ENCODE peak calls at places on chromosomes 1 and 21, in six cellular contexts. One of them, this sample, is unnamed.

GRCh38 chr21:16870116-16870515 is 642.7 kb upstream of the CXADR start:
- DNase-seq in dorsolateral prefrontal cortex: no peak
- DNase-seq in cardiac fibroblast: peak
- DNase-seq in psoas muscle: no peak
- DNase-seq in NCI-H1417: peak
- DNase-seq in EL: peak
- DNase-seq in this sample: no peak

GRCh38 chr1:203572134-203572625 is 54.5 kb upstream of the ATP2B4 start:
- DNase-seq in dorsolateral prefrontal cortex: peak
- DNase-seq in cardiac fibroblast: peak
- DNase-seq in psoas muscle: no peak
- DNase-seq in NCI-H1417: no peak
- DNase-seq in EL: no peak
- DNase-seq in this sample: no peak

GRCh38 chr1:209769171-209769904 is 13.5 kb downstream of the TRAF3IP3 start:
- DNase-seq in dorsolateral prefrontal cortex: peak
- DNase-seq in cardiac fibroblast: peak
- DNase-seq in psoas muscle: peak
- DNase-seq in NCI-H1417: no peak
- DNase-seq in EL: peak
- DNase-seq in this sample: peak

GRCh38 chr1:232648316-232648715 is 18.4 kb upstream of the SIPA1L2 start:
- DNase-seq in dorsolateral prefrontal cortex: no peak
- DNase-seq in cardiac fibroblast: no peak
- DNase-seq in psoas muscle: no peak
- DNase-seq in NCI-H1417: no peak
- DNase-seq in EL: peak
- DNase-seq in this sample: no peak

GRCh38 chr1:175158133-175158532 is 34.4 kb downstream of the KIAA0040 start:
- DNase-seq in dorsolateral prefrontal cortex: no peak
- DNase-seq in cardiac fibroblast: no peak
- DNase-seq in psoas muscle: no peak
- DNase-seq in NCI-H1417: peak
- DNase-seq in EL: no peak
- DNase-seq in this sample: no peak

GRCh38 chr1:161185282-161185682 is 8.0 kb upstream of the B4GALT3 start:
- DNase-seq in dorsolateral prefrontal cortex: peak
- DNase-seq in cardiac fibroblast: peak
- DNase-seq in psoas muscle: peak
- DNase-seq in NCI-H1417: no peak
- DNase-seq in EL: peak
- DNase-seq in this sample: peak

GRCh38 chr1:193654951-193655705 is 468.7 kb upstream of the B3GALT2 start:
- DNase-seq in dorsolateral prefrontal cortex: no peak
- DNase-seq in cardiac fibroblast: peak
- DNase-seq in psoas muscle: no peak
- DNase-seq in NCI-H1417: no peak
- DNase-seq in EL: peak
- DNase-seq in this sample: no peak

GRCh38 chr1:16266411-16267118 is 29.6 kb upstream of the CPLANE2 start:
- DNase-seq in dorsolateral prefrontal cortex: no peak
- DNase-seq in cardiac fibroblast: peak
- DNase-seq in psoas muscle: no peak
- DNase-seq in NCI-H1417: no peak
- DNase-seq in EL: peak
- DNase-seq in this sample: no peak

GRCh38 chr1:236507022-236507700 is 16.6 kb upstream of the LGALS8 start:
- DNase-seq in dorsolateral prefrontal cortex: peak
- DNase-seq in cardiac fibroblast: peak
- DNase-seq in psoas muscle: no peak
- DNase-seq in NCI-H1417: no peak
- DNase-seq in EL: peak
- DNase-seq in this sample: no peak

GRCh38 chr1:58895559-58896135 is 111.8 kb upstream of the JUN start:
- DNase-seq in dorsolateral prefrontal cortex: no peak
- DNase-seq in cardiac fibroblast: no peak
- DNase-seq in psoas muscle: no peak
- DNase-seq in NCI-H1417: no peak
- DNase-seq in EL: peak
- DNase-seq in this sample: no peak

GRCh38 chr1:230049731-230050130 is 17.3 kb upstream of the GALNT2 start:
- DNase-seq in dorsolateral prefrontal cortex: no peak
- DNase-seq in cardiac fibroblast: no peak
- DNase-seq in psoas muscle: no peak
- DNase-seq in NCI-H1417: no peak
- DNase-seq in EL: no peak
- DNase-seq in this sample: no peak

GRCh38 chr1:8203056-8203455 is 114.9 kb upstream of the SLC45A1 start:
- DNase-seq in dorsolateral prefrontal cortex: no peak
- DNase-seq in cardiac fibroblast: no peak
- DNase-seq in psoas muscle: peak
- DNase-seq in NCI-H1417: no peak
- DNase-seq in EL: no peak
- DNase-seq in this sample: no peak

GRCh38 chr1:180513531-180513930 is 11.2 kb upstream of the ACBD6 start:
- DNase-seq in dorsolateral prefrontal cortex: no peak
- DNase-seq in cardiac fibroblast: no peak
- DNase-seq in psoas muscle: no peak
- DNase-seq in NCI-H1417: no peak
- DNase-seq in EL: no peak
- DNase-seq in this sample: no peak